ENCODE peak calls at places on chromosomes 11 and 22, in four cellular contexts. One of them, this sample, is unnamed.

GRCh38 chr22:17920145-17920605 is 104.2 kb downstream of the MICAL3 start:
- DNase-seq in COR-L47: no peak
- DNase-seq in activated CD8-positive, alpha-beta T cell treated with anti-CD3 and anti-CD28 coated beads, Interleukin-2, amount 10 ng/mL, durations not matched to agents 7 days and 5 days: no peak
- DNase-seq in activated naive CD8-positive, alpha-beta T cell treated with anti-CD3 and anti-CD28 coated beads, Interleukin-2, amount 50 U/mL, for 24 hours: no peak
- DNase-seq in this sample: no peak

GRCh38 chr11:118533769-118534729 is 3.1 kb downstream of the TMEM25 start:
- DNase-seq in COR-L47: no peak
- DNase-seq in activated CD8-positive, alpha-beta T cell treated with anti-CD3 and anti-CD28 coated beads, Interleukin-2, amount 10 ng/mL, durations not matched to agents 7 days and 5 days: no peak
- DNase-seq in activated naive CD8-positive, alpha-beta T cell treated with anti-CD3 and anti-CD28 coated beads, Interleukin-2, amount 50 U/mL, for 24 hours: no peak
- DNase-seq in this sample: no peak

GRCh38 chr11:59898652-59899051 is 20.1 kb downstream of the OOSP3 start:
- DNase-seq in activated naive CD8-positive, alpha-beta T cell treated with anti-CD3 and anti-CD28 coated beads, Interleukin-2, amount 50 U/mL, for 24 hours: no peak
- DNase-seq in activated CD8-positive, alpha-beta T cell treated with anti-CD3 and anti-CD28 coated beads, Interleukin-2, amount 10 ng/mL, durations not matched to agents 7 days and 5 days: no peak
- DNase-seq in COR-L47: no peak
- DNase-seq in this sample: no peak

GRCh38 chr11:17986007-17986710 is 26.7 kb downstream of the SERGEF start:
- DNase-seq in activated CD8-positive, alpha-beta T cell treated with anti-CD3 and anti-CD28 coated beads, Interleukin-2, amount 10 ng/mL, durations not matched to agents 7 days and 5 days: no peak
- DNase-seq in COR-L47: no peak
- DNase-seq in activated naive CD8-positive, alpha-beta T cell treated with anti-CD3 and anti-CD28 coated beads, Interleukin-2, amount 50 U/mL, for 24 hours: no peak
- DNase-seq in this sample: no peak

GRCh38 chr22:28826921-28827320 is 26.6 kb upstream of the XBP1 start:
- DNase-seq in activated naive CD8-positive, alpha-beta T cell treated with anti-CD3 and anti-CD28 coated beads, Interleukin-2, amount 50 U/mL, for 24 hours: no peak
- DNase-seq in activated CD8-positive, alpha-beta T cell treated with anti-CD3 and anti-CD28 coated beads, Interleukin-2, amount 10 ng/mL, durations not matched to agents 7 days and 5 days: no peak
- DNase-seq in COR-L47: no peak
- DNase-seq in this sample: peak; percentile 19

GRCh38 chr11:120184371-120184945 is 26.4 kb upstream of the OAF start:
- DNase-seq in activated naive CD8-positive, alpha-beta T cell treated with anti-CD3 and anti-CD28 coated beads, Interleukin-2, amount 50 U/mL, for 24 hours: no peak
- DNase-seq in activated CD8-positive, alpha-beta T cell treated with anti-CD3 and anti-CD28 coated beads, Interleukin-2, amount 10 ng/mL, durations not matched to agents 7 days and 5 days: no peak
- DNase-seq in COR-L47: no peak
- DNase-seq in this sample: no peak

GRCh38 chr11:16956538-16957153 is 57.6 kb downstream of the PLEKHA7 start:
- DNase-seq in activated CD8-positive, alpha-beta T cell treated with anti-CD3 and anti-CD28 coated beads, Interleukin-2, amount 10 ng/mL, durations not matched to agents 7 days and 5 days: no peak
- DNase-seq in activated naive CD8-positive, alpha-beta T cell treated with anti-CD3 and anti-CD28 coated beads, Interleukin-2, amount 50 U/mL, for 24 hours: no peak
- DNase-seq in COR-L47: no peak
- DNase-seq in this sample: no peak

GRCh38 chr22:50600541-50600940 is at the start of gene MAPK8IP2:
- DNase-seq in activated naive CD8-positive, alpha-beta T cell treated with anti-CD3 and anti-CD28 coated beads, Interleukin-2, amount 50 U/mL, for 24 hours: no peak
- DNase-seq in activated CD8-positive, alpha-beta T cell treated with anti-CD3 and anti-CD28 coated beads, Interleukin-2, amount 10 ng/mL, durations not matched to agents 7 days and 5 days: no peak
- DNase-seq in COR-L47: peak; percentile 60
- DNase-seq in this sample: no peak

GRCh38 chr22:50294319-50294656 is 13.2 kb downstream of the PLXNB2 start:
- DNase-seq in activated CD8-positive, alpha-beta T cell treated with anti-CD3 and anti-CD28 coated beads, Interleukin-2, amount 10 ng/mL, durations not matched to agents 7 days and 5 days: no peak
- DNase-seq in COR-L47: no peak
- DNase-seq in activated naive CD8-positive, alpha-beta T cell treated with anti-CD3 and anti-CD28 coated beads, Interleukin-2, amount 50 U/mL, for 24 hours: no peak
- DNase-seq in this sample: no peak

GRCh38 chr11:1072116-1072820 is 2.4 kb upstream of the MUC2 start:
- DNase-seq in COR-L47: peak; percentile 41
- DNase-seq in activated naive CD8-positive, alpha-beta T cell treated with anti-CD3 and anti-CD28 coated beads, Interleukin-2, amount 50 U/mL, for 24 hours: no peak
- DNase-seq in activated CD8-positive, alpha-beta T cell treated with anti-CD3 and anti-CD28 coated beads, Interleukin-2, amount 10 ng/mL, durations not matched to agents 7 days and 5 days: no peak
- DNase-seq in this sample: no peak

GRCh38 chr11:95058622-95059021 is 8.1 kb upstream of the SRSF8 start:
- DNase-seq in activated naive CD8-positive, alpha-beta T cell treated with anti-CD3 and anti-CD28 coated beads, Interleukin-2, amount 50 U/mL, for 24 hours: no peak
- DNase-seq in activated CD8-positive, alpha-beta T cell treated with anti-CD3 and anti-CD28 coated beads, Interleukin-2, amount 10 ng/mL, durations not matched to agents 7 days and 5 days: peak; percentile 11
- DNase-seq in COR-L47: no peak
- DNase-seq in this sample: no peak

GRCh38 chr11:73876424-73877300 is at the start of the genes COA4 and PAAF1:
- DNase-seq in activated naive CD8-positive, alpha-beta T cell treated with anti-CD3 and anti-CD28 coated beads, Interleukin-2, amount 50 U/mL, for 24 hours: peak; percentile 92
- DNase-seq in COR-L47: peak; percentile 98
- DNase-seq in activated CD8-positive, alpha-beta T cell treated with anti-CD3 and anti-CD28 coated beads, Interleukin-2, amount 10 ng/mL, durations not matched to agents 7 days and 5 days: peak; percentile 97
- DNase-seq in this sample: peak; percentile 96

GRCh38 chr11:134536219-134536618 is 124.2 kb upstream of the B3GAT1 start:
- DNase-seq in COR-L47: no peak
- DNase-seq in activated CD8-positive, alpha-beta T cell treated with anti-CD3 and anti-CD28 coated beads, Interleukin-2, amount 10 ng/mL, durations not matched to agents 7 days and 5 days: no peak
- DNase-seq in activated naive CD8-positive, alpha-beta T cell treated with anti-CD3 and anti-CD28 coated beads, Interleukin-2, amount 50 U/mL, for 24 hours: no peak
- DNase-seq in this sample: no peak

GRCh38 chr22:47010211-47010610 is 247.8 kb downstream of the TBC1D22A start:
- DNase-seq in activated naive CD8-positive, alpha-beta T cell treated with anti-CD3 and anti-CD28 coated beads, Interleukin-2, amount 50 U/mL, for 24 hours: no peak
- DNase-seq in COR-L47: no peak
- DNase-seq in activated CD8-positive, alpha-beta T cell treated with anti-CD3 and anti-CD28 coated beads, Interleukin-2, amount 10 ng/mL, durations not matched to agents 7 days and 5 days: no peak
- DNase-seq in this sample: no peak

GRCh38 chr11:1471736-1472135 is 14.8 kb downstream of the MOB2 start:
- DNase-seq in activated CD8-positive, alpha-beta T cell treated with anti-CD3 and anti-CD28 coated beads, Interleukin-2, amount 10 ng/mL, durations not matched to agents 7 days and 5 days: no peak
- DNase-seq in COR-L47: no peak
- DNase-seq in activated naive CD8-positive, alpha-beta T cell treated with anti-CD3 and anti-CD28 coated beads, Interleukin-2, amount 50 U/mL, for 24 hours: no peak
- DNase-seq in this sample: no peak

GRCh38 chr11:124746621-124747243 is 5.3 kb downstream of the VSIG2 start:
- DNase-seq in activated naive CD8-positive, alpha-beta T cell treated with anti-CD3 and anti-CD28 coated beads, Interleukin-2, amount 50 U/mL, for 24 hours: peak; percentile 79
- DNase-seq in COR-L47: no peak
- DNase-seq in activated CD8-positive, alpha-beta T cell treated with anti-CD3 and anti-CD28 coated beads, Interleukin-2, amount 10 ng/mL, durations not matched to agents 7 days and 5 days: peak; percentile 81
- DNase-seq in this sample: no peak

GRCh38 chr22:31343235-31344191 is 2.6 kb downstream of the PATZ1 start:
- DNase-seq in activated naive CD8-positive, alpha-beta T cell treated with anti-CD3 and anti-CD28 coated beads, Interleukin-2, amount 50 U/mL, for 24 hours: peak; percentile 59
- DNase-seq in activated CD8-positive, alpha-beta T cell treated with anti-CD3 and anti-CD28 coated beads, Interleukin-2, amount 10 ng/mL, durations not matched to agents 7 days and 5 days: peak; percentile 31
- DNase-seq in COR-L47: peak; percentile 72
- DNase-seq in this sample: no peak

GRCh38 chr11:67391304-67392181 is at the start of gene RAD9A:
- DNase-seq in activated CD8-positive, alpha-beta T cell treated with anti-CD3 and anti-CD28 coated beads, Interleukin-2, amount 10 ng/mL, durations not matched to agents 7 days and 5 days: peak; percentile 96
- DNase-seq in activated naive CD8-positive, alpha-beta T cell treated with anti-CD3 and anti-CD28 coated beads, Interleukin-2, amount 50 U/mL, for 24 hours: peak; percentile 94
- DNase-seq in COR-L47: peak; percentile 93
- DNase-seq in this sample: peak; percentile 95

GRCh38 chr11:47329431-47329993 is 23.0 kb downstream of the MYBPC3 start:
- DNase-seq in activated CD8-positive, alpha-beta T cell treated with anti-CD3 and anti-CD28 coated beads, Interleukin-2, amount 10 ng/mL, durations not matched to agents 7 days and 5 days: no peak
- DNase-seq in COR-L47: no peak
- DNase-seq in activated naive CD8-positive, alpha-beta T cell treated with anti-CD3 and anti-CD28 coated beads, Interleukin-2, amount 50 U/mL, for 24 hours: no peak
- DNase-seq in this sample: no peak